ENCODE peak calls at places on chromosomes 5 and 9, in five cellular contexts. W is brain microvascular endothelial cell, C is fibroblast of lung, L is mucosa of descending colon, Z is BJ. R is an unnamed sample.

GRCh38 chr5:60789541-60789940 is 54.5 kb downstream of the ELOVL7 start:
- DNase-seq in Z (no peak), W (no peak), C (no peak), L (no peak), R (no peak)

GRCh38 chr5:1733369-1733768 is 66.3 kb downstream of the MRPL36 start:
- DNase-seq in W (no peak), C (no peak), Z (no peak), L (no peak), R (no peak)

GRCh38 chr9:78437721-78438610 is 141.0 kb downstream of the PSAT1 start:
- DNase-seq in W (no peak), C (no peak), L (no peak), Z (no peak), R (no peak)

GRCh38 chr9:994005-994404 is 17.6 kb downstream of the DMRT3 start:
- DNase-seq in L (no peak), C (no peak), W (no peak), Z (no peak), R (no peak)

GRCh38 chr5:16456103-16456832 is 9.3 kb downstream of the ZNF622 start:
- DNase-seq in Z (peak; percentile 19), W (peak; percentile 82), L (no peak), C (peak; percentile 77), R (peak; percentile 34)

GRCh38 chr9:79572891-79573696 is 1.3 kb downstream of the TLE4 start:
- DNase-seq in Z (no peak), L (peak; percentile 76), W (no peak), C (no peak), R (no peak)

GRCh38 chr9:115883467-115884329 is 269.9 kb upstream of the PAPPA start:
- DNase-seq in C (peak; percentile 34), W (peak; percentile 46), L (no peak), Z (no peak), R (no peak)

GRCh38 chr9:90393355-90394152 is 249.1 kb downstream of the DIRAS2 start:
- DNase-seq in W (no peak), Z (no peak), C (no peak), L (no peak), R (no peak)

GRCh38 chr5:67015577-67016290 is 180.9 kb downstream of the CD180 start:
- DNase-seq in Z (no peak), L (no peak), C (peak; percentile 91), W (peak; percentile 37), R (no peak)

GRCh38 chr9:31799953-31800609 is 584.4 kb upstream of the ACO1 start:
- DNase-seq in L (no peak), C (peak; percentile 18), Z (no peak), W (peak; percentile 11), R (no peak)
- TF ChIP-seq CTCF in L (no peak), C (peak; percentile 14), Z (peak; percentile 14), W (peak; percentile 56), R (no peak)

GRCh38 chr5:163565492-163565891 is 60.1 kb downstream of the MAT2B start:
- DNase-seq in L (no peak), W (no peak), Z (no peak), C (no peak), R (no peak)
- H3K4me3 ChIP-seq in L (no peak overlapping the region), W (peak overlapping the region; percentile 43), Z (peak overlapping the region; percentile 22), C (peak overlapping the region; percentile 30), R (peak overlapping the region; percentile 35)

DNA sequence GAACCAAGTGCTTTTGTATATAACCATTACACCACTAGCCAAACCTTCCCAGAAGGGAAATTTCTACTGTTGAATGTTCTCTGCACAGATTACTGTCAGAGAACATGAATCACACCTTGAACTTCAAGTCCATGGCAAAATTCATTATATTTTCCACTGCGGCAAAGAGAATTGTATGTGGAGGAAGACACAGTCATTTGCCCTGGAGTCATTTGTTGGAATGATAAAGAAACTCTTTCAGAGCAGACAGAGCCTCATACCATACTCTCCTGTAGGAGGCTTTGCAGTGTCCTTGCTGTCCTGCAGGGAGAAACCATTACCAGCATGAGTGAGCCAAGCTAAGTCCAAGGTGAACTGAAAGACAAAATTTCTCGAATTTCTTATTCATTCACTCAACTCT is 369.0 kb downstream of the ARHGEF28 start:
- DNase-seq in C (no peak), W (no peak), Z (no peak), L (no peak), R (no peak)
- TF ChIP-seq CTCF in C (no peak), W (peak; percentile 31), Z (no peak), L (no peak), R (peak; percentile 12)

GRCh38 chr5:95956900-95957293 is 4.8 kb downstream of the ELL2 start:
- DNase-seq in L (no peak), Z (no peak), C (no peak), W (no peak), R (no peak)

GRCh38 chr5:95958308-95959014 is 3.2 kb downstream of the ELL2 start:
- DNase-seq in Z (no peak), C (peak; percentile 54), L (no peak), W (no peak), R (no peak)

GRCh38 chr5:95955996-95956899 is 5.4 kb downstream of the ELL2 start:
- DNase-seq in Z (no peak), C (peak; percentile 66), L (no peak), W (no peak), R (no peak)

GRCh38 chr5:95959051-95959963 is 2.3 kb downstream of the ELL2 start:
- DNase-seq in Z (no peak), L (peak; percentile 24), W (peak; percentile 15), C (peak; percentile 34), R (no peak)

GRCh38 chr5:95957804-95958203 is 3.8 kb downstream of the ELL2 start:
- DNase-seq in C (no peak), L (no peak), Z (no peak), W (no peak), R (no peak)
- H3K4me3 ChIP-seq in C (peak overlapping the region; percentile 30), L (no peak overlapping the region), Z (peak overlapping the region; percentile 73), W (no peak overlapping the region), R (peak overlapping the region; percentile 95)

GRCh38 chr5:130141689-130142320 is 237.5 kb downstream of the CHSY3 start:
- DNase-seq in C (peak; percentile 32), W (peak; percentile 42), L (peak; percentile 34), Z (no peak), R (no peak)
- TF ChIP-seq CTCF in C (peak; percentile 76), W (peak; percentile 95), L (no peak), Z (peak; percentile 88), R (peak; percentile 74)

R was measured in AG09309.